ENCODE peak calls at places on chromosome 9, in four cellular contexts. X, C, T and W are unnamed samples.

GRCh38 chr9:129413537-129414376 is 207.1 kb downstream of the C9orf50 start:
- DNase-seq in T (peak), X (peak), C (peak), W (peak)

GRCh38 chr9:114078021-114078780 is at the start of gene AMBP:
- DNase-seq in T (no peak), C (no peak), X (no peak), W (no peak)

GRCh38 chr9:1972672-1973071 is 42.5 kb upstream of the SMARCA2 start:
- DNase-seq in C (no peak), X (no peak), T (no peak), W (no peak)

GRCh38 chr9:33686942-33687341 is 108.4 kb upstream of the PRSS3 start:
- DNase-seq in C (no peak), X (no peak), T (no peak), W (no peak)

GRCh38 chr9:131282688-131283422 is 6.5 kb upstream of the FAM78A start:
- DNase-seq in C (peak), T (no peak), X (no peak), W (no peak)

GRCh38 chr9:1050125-1050895 is at the start of gene DMRT2:
- DNase-seq in X (peak), T (peak), C (peak), W (peak)

GRCh38 chr9:110116543-110116885 is 91.4 kb downstream of the C9orf152 start:
- DNase-seq in X (peak), C (no peak), T (no peak), W (no peak)

GRCh38 chr9:124180557-124180956 is 77.2 kb upstream of the NEK6 start:
- DNase-seq in T (no peak), X (peak), C (no peak), W (peak)

GRCh38 chr9:15834541-15834940 is 281.7 kb downstream of the CCDC171 start:
- DNase-seq in X (no peak), C (no peak), T (no peak), W (no peak)

GRCh38 chr9:111825468-111826145 is 30.9 kb upstream of the SHOC1 start:
- DNase-seq in X (no peak), C (no peak), T (no peak), W (no peak)

GRCh38 chr9:134815435-134816214 is 65.0 kb upstream of the FCN2 start:
- DNase-seq in T (no peak), X (no peak), C (no peak), W (no peak)

GRCh38 chr9:134820901-134821300 is 59.7 kb upstream of the FCN2 start:
- DNase-seq in C (no peak), X (no peak), T (no peak), W (no peak)

GRCh38 chr9:134816264-134816663 is 64.3 kb upstream of the FCN2 start:
- DNase-seq in C (no peak), T (no peak), X (no peak), W (no peak)

GRCh38 chr9:134818591-134818990 is 62.0 kb upstream of the FCN2 start:
- DNase-seq in C (no peak), X (no peak), T (no peak), W (no peak)

GRCh38 chr9:134818000-134818568 is 62.5 kb upstream of the FCN2 start:
- DNase-seq in C (no peak), T (no peak), X (no peak), W (no peak)
- TF ChIP-seq CTCF in C (no peak), T (no peak), X (no peak), W (no peak)

GRCh38 chr9:108515856-108516255 is 339.9 kb downstream of the ACTL7B start:
- DNase-seq in T (no peak), C (no peak), X (no peak), W (no peak)
- TF ChIP-seq CTCF in T (no peak), C (no peak), X (no peak), W (no peak)

GRCh38 chr9:108727580-108728056 is 128.2 kb downstream of the ACTL7B start:
- DNase-seq in T (no peak), C (no peak), X (peak), W (no peak)
- TF ChIP-seq CTCF in T (no peak), C (no peak), X (no peak), W (no peak)

DNA sequence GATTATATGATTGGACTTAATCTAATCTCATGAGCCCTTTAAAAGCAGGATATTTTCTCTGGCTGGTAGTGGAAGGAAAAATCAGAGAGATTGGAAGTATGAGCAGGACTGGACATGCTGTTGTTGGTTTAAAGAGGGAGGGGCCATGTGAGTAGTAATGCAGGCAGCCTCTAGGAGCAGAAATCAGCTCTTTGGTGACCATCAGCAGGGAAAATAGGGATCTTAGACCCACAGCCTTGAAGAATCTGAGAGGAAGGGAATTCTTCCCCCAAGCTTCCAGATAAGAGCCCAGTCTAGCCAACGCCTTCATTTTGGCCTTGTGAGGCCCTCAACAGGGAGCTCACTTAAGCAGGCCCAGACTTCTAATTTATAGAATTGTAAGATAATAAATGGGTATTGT is 9.5 kb downstream of the SH3GL2 start:
- DNase-seq in C (no peak), T (no peak), X (no peak), W (no peak)
- TF ChIP-seq CTCF in C (no peak), T (no peak), X (no peak), W (no peak)

GRCh38 chr9:76877961-76878360 is 28.0 kb downstream of the PRUNE2 start:
- DNase-seq in X (no peak), C (no peak), T (no peak), W (no peak)

GRCh38 chr9:76876098-76876497 is 29.8 kb downstream of the PRUNE2 start:
- DNase-seq in C (no peak), T (no peak), X (no peak), W (peak)

GRCh38 chr9:76868897-76869296 is 37.0 kb downstream of the PRUNE2 start:
- DNase-seq in X (no peak), C (no peak), T (no peak), W (no peak)

GRCh38 chr9:76873821-76874220 is 32.1 kb downstream of the PRUNE2 start:
- DNase-seq in T (no peak), C (no peak), X (no peak), W (no peak)

GRCh38 chr9:76873056-76873792 is 32.7 kb downstream of the PRUNE2 start:
- DNase-seq in X (no peak), T (no peak), C (peak), W (no peak)
- TF ChIP-seq CTCF in X (no peak), T (no peak), C (no peak), W (no peak)